ENCODE peak calls at places on chromosomes 7 and 10, in five cellular contexts. J is K562, F is SK-N-SH, L is HepG2, A is IMR-90. Z is an unnamed sample.

GRCh38 chr10:31374146-31374696 is 55.2 kb downstream of the ZEB1 start:
- DNase-seq in J (no peak), L (no peak), A (peak; percentile 59), F (no peak), Z (no peak)

GRCh38 chr10:26480909-26481703 is 43.0 kb downstream of the APBB1IP start:
- DNase-seq in J (no peak), L (no peak), A (no peak), F (no peak), Z (no peak)

GRCh38 chr10:129955591-129956284 is 8.3 kb downstream of the EBF3 start:
- DNase-seq in A (no peak), F (no peak), J (no peak), L (peak; percentile 72), Z (no peak)

GRCh38 chr7:41428330-41428729 is 274.6 kb downstream of the INHBA start:
- DNase-seq in A (peak; percentile 52), L (no peak), J (no peak), F (no peak), Z (no peak)

GRCh38 chr10:47438857-47439474 is 44.9 kb downstream of the ANXA8 start:
- DNase-seq in J (peak; percentile 25), F (peak; percentile 37), L (peak; percentile 67), A (peak; percentile 74), Z (no peak)

GRCh38 chr7:20362574-20363253 is 32.0 kb downstream of the ITGB8 start:
- DNase-seq in J (no peak), L (no peak), A (no peak), F (no peak), Z (no peak)

GRCh38 chr7:129238546-129238945 is 13.7 kb downstream of the AHCYL2 start:
- DNase-seq in F (no peak), J (no peak), L (no peak), A (no peak), Z (no peak)

GRCh38 chr10:46090258-46090812 is 44.3 kb upstream of the MSMB start:
- DNase-seq in A (no peak), F (no peak), J (no peak), L (no peak), Z (no peak)

GRCh38 chr10:124562425-124563060 is 100.9 kb downstream of the LHPP start:
- DNase-seq in F (no peak), L (no peak), J (no peak), A (no peak), Z (no peak)

GRCh38 chr7:106462365-106462859 is 177.6 kb upstream of the NAMPT start:
- DNase-seq in L (peak; percentile 10), J (peak; percentile 59), A (peak; percentile 52), F (peak; percentile 12), Z (peak; percentile 39)
- TF ChIP-seq MXI1 in L (no peak), J (no peak), A (no peak), F (no peak), Z (no peak)

DNA sequence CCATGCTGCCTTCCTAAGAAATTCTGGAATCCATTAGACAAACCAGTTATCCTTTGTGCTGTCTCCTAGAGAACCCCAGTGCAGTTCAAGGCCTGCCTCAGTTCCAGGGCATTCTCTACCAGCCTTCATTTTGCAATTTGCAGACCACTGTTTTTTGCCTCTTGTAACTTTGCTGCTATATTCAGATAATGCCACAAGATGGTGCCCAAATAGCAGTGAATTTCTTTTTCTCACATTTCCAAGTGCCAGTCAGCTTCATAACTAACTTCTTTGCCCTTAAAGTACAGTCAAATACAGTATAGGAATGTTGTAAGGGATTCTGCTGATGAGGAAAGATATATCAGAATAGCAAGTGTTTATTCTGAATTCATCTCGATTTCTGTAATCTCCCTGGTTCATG is 25.2 kb downstream of the LOXL4 start:
- DNase-seq in L (no peak), F (peak; percentile 29), A (peak; percentile 56), J (no peak), Z (no peak)
- TF ChIP-seq MXI1 in L (no peak), F (no peak), A (no peak), J (no peak), Z (no peak)

GRCh38 chr10:75401569-75402485 is at the start of gene ZNF503:
- DNase-seq in A (peak; percentile 97), F (peak; percentile 95), L (peak; percentile 98), J (peak; percentile 71), Z (peak; percentile 27)
- TF ChIP-seq MXI1 in A (peak; percentile 75), F (peak; percentile 83), L (peak; percentile 71), J (no peak), Z (no peak)

GRCh38 chr10:79399242-79399831 is 46.1 kb downstream of the ZCCHC24 start:
- DNase-seq in A (peak; percentile 95), F (peak; percentile 77), L (no peak), J (peak; percentile 92), Z (no peak)
- TF ChIP-seq MXI1 in A (no peak), F (peak; percentile 61), L (no peak), J (no peak), Z (no peak)

GRCh38 chr7:146499970-146500369 is 383.4 kb downstream of the CNTNAP2 start:
- DNase-seq in A (no peak), F (no peak), L (no peak), J (no peak), Z (no peak)

GRCh38 chr7:146503844-146504243 is 387.2 kb downstream of the CNTNAP2 start:
- DNase-seq in F (no peak), L (no peak), A (no peak), J (no peak), Z (no peak)
- TF ChIP-seq MXI1 in F (no peak), L (no peak), A (no peak), J (no peak), Z (no peak)

GRCh38 chr7:2773608-2774007 is 70.5 kb downstream of the GNA12 start:
- DNase-seq in L (no peak), F (no peak), J (no peak), A (no peak), Z (no peak)
- TF ChIP-seq MXI1 in L (no peak), F (no peak), J (no peak), A (no peak), Z (no peak)